ENCODE peak calls at places on chromosome 16, in eight cellular contexts. I is IMR-90, U is dorsolateral prefrontal cortex, Y is Peyer's patch, X is fibroblast of mammary gland, A is gastrocnemius medialis, O is AG10803, S is GM12878. K is an unnamed sample.

GRCh38 chr16:4624827-4625616 is 396 bp downstream of the MGRN1 start:
- DNase-seq in U (no peak), X (peak), I (peak), Y (peak), O (peak), S (peak), A (peak), K (peak)

GRCh38 chr16:29975134-29975538 is 1.5 kb downstream of the TAOK2 start:
- DNase-seq in U (no peak), A (no peak), I (no peak), X (no peak), O (no peak), S (no peak), Y (no peak), K (no peak)

GRCh38 chr16:71622088-71622487 is 3.9 kb upstream of the MARVELD3 start:
- DNase-seq in O (no peak), Y (no peak), X (no peak), I (no peak), U (no peak), A (no peak), S (no peak), K (no peak)

GRCh38 chr16:89052824-89053724 is 40.6 kb upstream of the ACSF3 start:
- DNase-seq in Y (no peak), S (no peak), O (peak), I (peak), A (no peak), X (no peak), U (peak), K (no peak)

GRCh38 chr16:21158208-21159110 is at the start of gene LDAF1:
- DNase-seq in X (peak), A (peak), I (peak), S (no peak), O (peak), Y (peak), U (peak), K (peak)

GRCh38 chr16:3879258-3879886 is 1.1 kb downstream of the CREBBP start:
- DNase-seq in A (no peak), Y (no peak), I (no peak), S (no peak), X (no peak), O (no peak), U (peak), K (peak)

GRCh38 chr16:66930189-66930588 is 4.0 kb downstream of the CIAO2B start:
- DNase-seq in O (peak), S (no peak), Y (no peak), X (peak), U (no peak), I (peak), A (peak), K (no peak)

GRCh38 chr16:67718668-67719047 is 458 bp downstream of the GFOD2 start:
- DNase-seq in S (no peak), U (no peak), A (no peak), O (no peak), Y (peak), X (no peak), I (no peak), K (no peak)

GRCh38 chr16:78503501-78504110 is 404.2 kb downstream of the WWOX start:
- DNase-seq in S (no peak), O (peak), X (peak), I (peak), U (no peak), A (peak), Y (peak), K (peak)

GRCh38 chr16:8908779-8909468 is 26.8 kb downstream of the LITAFD start:
- DNase-seq in A (peak), U (no peak), I (no peak), O (no peak), S (no peak), X (no peak), Y (no peak), K (no peak)

GRCh38 chr16:1106659-1107058 is 10.6 kb upstream of the C1QTNF8 start:
- DNase-seq in Y (no peak), I (no peak), O (no peak), X (no peak), S (no peak), A (no peak), U (no peak), K (no peak)

GRCh38 chr16:76277099-76278030 is at the start of gene CNTNAP4:
- DNase-seq in Y (no peak), I (no peak), U (peak), A (no peak), S (no peak), O (no peak), X (peak), K (no peak)

GRCh38 chr16:88692861-88693260 is 6.6 kb upstream of the SNAI3 start:
- DNase-seq in A (no peak), X (no peak), S (no peak), U (no peak), Y (no peak), I (no peak), O (no peak), K (no peak)

GRCh38 chr16:19463468-19464315 is 46.0 kb downstream of the TMC5 start:
- DNase-seq in A (no peak), Y (no peak), O (no peak), S (no peak), I (no peak), X (no peak), U (no peak), K (no peak)

GRCh38 chr16:47431960-47432359 is 28.9 kb downstream of the ITFG1 start:
- DNase-seq in I (no peak), O (no peak), U (no peak), A (no peak), Y (no peak), X (no peak), S (no peak), K (no peak)

GRCh38 chr16:62213763-62214162 is 177.5 kb upstream of the CDH8 start:
- DNase-seq in S (no peak), O (no peak), A (no peak), I (no peak), Y (no peak), X (no peak), U (no peak), K (no peak)

GRCh38 chr16:54940279-54940604 is 9.6 kb downstream of the IRX5 start:
- DNase-seq in O (no peak), A (no peak), Y (no peak), U (no peak), S (no peak), I (no peak), X (no peak), K (no peak)

GRCh38 chr16:54938351-54939346 is 8.0 kb downstream of the IRX5 start:
- DNase-seq in O (no peak), X (no peak), A (no peak), S (no peak), Y (no peak), U (no peak), I (no peak), K (no peak)

GRCh38 chr16:54936979-54937672 is 6.5 kb downstream of the IRX5 start:
- DNase-seq in A (no peak), I (no peak), S (no peak), O (peak), X (peak), Y (no peak), U (no peak), K (peak)

GRCh38 chr16:54937673-54938350 is 7.1 kb downstream of the IRX5 start:
- DNase-seq in S (no peak), A (no peak), X (no peak), Y (no peak), I (no peak), O (no peak), U (no peak), K (no peak)

DNA sequence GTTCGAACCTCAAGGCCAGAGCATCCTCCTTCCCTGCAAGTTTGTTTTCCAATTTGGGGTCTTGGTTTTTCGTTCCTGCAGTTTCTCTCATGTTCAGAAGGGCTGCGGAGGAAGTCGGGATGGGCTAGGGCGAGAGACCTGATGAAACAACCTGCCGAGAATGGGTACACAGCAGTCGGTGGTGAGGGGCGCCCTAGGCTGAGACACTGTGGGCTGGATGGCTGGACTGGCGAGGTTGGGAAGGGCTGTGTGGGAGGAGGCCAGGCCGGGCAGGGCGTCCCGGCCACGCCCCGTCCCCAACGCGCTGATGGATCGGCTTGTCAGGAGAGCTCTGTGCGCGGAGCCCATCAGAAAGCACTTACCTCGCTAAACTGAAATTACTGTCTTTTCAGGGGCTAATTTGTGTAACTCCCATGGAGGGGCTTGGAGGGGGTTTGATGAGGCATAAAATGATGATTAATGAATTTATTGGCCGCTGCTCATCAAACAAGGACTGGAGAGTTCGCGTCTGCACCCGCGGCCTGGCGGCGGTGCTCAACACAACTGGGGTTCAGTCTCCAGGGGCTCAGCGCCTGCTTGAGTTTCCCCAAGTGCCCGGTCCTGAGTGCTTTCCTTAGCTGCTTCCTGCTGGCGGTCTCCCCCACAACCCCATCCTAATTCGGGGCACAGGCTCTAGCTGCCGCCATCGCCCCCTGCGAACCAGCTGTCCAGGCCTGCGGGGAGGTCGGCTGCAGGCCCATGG is 9.0 kb downstream of the IRX5 start:
- DNase-seq in S (no peak), Y (no peak), O (no peak), U (no peak), X (no peak), A (no peak), I (no peak), K (no peak)
- H3K4me3 ChIP-seq in S (no peak), Y (no peak), O (peak), U (no peak), X (no peak), A (no peak), I (no peak), K (no peak)

GRCh38 chr16:31094088-31094423 is 541 bp downstream of the VKORC1 start:
- DNase-seq in O (no peak), I (no peak), Y (no peak), X (no peak), S (no peak), A (no peak), U (peak), K (no peak)

GRCh38 chr16:31090540-31090939 is 1.8 kb upstream of the PRSS53 start:
- DNase-seq in A (no peak), Y (no peak), X (peak), O (peak), I (peak), U (no peak), S (no peak), K (no peak)

GRCh38 chr16:31093132-31093703 is 1.4 kb downstream of the VKORC1 start:
- DNase-seq in Y (no peak), S (no peak), I (peak), O (peak), U (peak), X (peak), A (no peak), K (no peak)

GRCh38 chr16:31092330-31092729 is 2.3 kb downstream of the VKORC1 start:
- DNase-seq in I (peak), O (peak), A (no peak), X (peak), U (no peak), S (no peak), Y (no peak), K (no peak)

DNA sequence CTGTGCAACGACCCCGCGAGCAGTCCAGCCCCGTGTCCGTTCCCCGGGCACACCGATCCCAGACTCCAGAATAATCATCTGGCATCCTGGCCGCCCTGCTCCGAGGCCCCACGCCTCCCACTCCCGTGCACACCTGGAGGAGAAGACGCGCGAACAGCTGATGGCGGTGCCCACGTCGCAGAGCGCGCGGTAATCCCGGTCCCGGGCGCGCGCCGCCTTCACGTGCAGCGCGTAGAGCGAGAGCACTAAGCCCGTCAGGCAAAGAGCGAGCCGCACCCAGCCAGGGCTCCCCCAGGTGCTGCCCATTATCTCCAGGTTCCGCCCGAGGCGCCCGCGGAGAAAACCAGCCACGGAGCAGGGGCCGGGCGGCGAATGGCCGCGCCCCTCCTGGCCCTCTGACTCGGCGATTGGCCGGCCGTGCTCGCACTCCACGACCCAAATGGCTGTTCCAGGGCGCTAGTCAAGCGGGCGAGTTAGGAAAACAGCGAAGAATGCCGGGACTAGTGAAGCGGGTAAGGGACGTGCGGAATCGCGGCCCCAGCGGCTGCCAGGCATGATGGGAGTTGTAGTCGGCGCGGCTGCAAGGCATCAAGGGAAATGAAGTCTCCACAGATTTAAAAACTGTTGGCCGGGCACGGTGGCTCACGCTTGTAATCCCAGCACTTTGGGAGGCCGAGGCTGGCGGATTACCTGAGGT is at the start of gene VKORC1:
- DNase-seq in O (peak), S (peak), Y (peak), I (peak), A (peak), U (peak), X (peak), K (peak)
- TF ChIP-seq CTCF in O (no peak), S (no peak), Y (no peak), I (no peak), A (peak), U (no peak), X (no peak), K (no peak)

GRCh38 chr16:85139888-85140339 is 27.6 kb upstream of the CIBAR2 start:
- DNase-seq in O (no peak), S (no peak), A (no peak), U (no peak), I (no peak), Y (no peak), X (no peak), K (no peak)
- H3K4me3 ChIP-seq in O (no peak), S (no peak), A (no peak), U (no peak), I (no peak), Y (no peak), X (no peak), K (no peak)

DNA sequence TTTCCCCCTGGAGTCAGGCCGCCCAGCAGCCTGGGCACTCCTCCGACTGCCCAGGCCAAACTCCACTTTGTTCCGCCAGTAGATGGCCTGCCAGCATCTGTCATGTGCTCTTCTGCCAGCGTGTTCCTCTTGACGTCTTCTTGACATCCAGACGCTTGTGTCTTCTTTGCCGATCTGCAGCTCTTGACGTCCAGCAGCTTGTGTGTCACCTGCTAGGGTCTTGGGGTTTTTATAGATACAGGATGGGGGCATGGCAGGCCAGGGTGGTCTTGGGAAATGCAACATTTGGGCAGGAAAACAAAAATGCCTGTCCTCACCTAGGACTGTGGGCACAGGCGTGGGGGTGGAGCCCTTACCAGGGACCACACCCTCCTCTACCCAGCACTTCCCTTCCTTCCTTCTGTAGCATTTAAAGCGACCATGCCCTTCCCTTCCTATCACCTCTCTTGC is 88.7 kb downstream of the BMERB1 start:
- DNase-seq in I (no peak), O (no peak), X (no peak), S (no peak), U (peak), A (peak), Y (peak), K (peak)
- TF ChIP-seq CTCF in I (no peak), O (no peak), X (no peak), S (no peak), U (peak), A (no peak), Y (peak), K (peak)

DNA sequence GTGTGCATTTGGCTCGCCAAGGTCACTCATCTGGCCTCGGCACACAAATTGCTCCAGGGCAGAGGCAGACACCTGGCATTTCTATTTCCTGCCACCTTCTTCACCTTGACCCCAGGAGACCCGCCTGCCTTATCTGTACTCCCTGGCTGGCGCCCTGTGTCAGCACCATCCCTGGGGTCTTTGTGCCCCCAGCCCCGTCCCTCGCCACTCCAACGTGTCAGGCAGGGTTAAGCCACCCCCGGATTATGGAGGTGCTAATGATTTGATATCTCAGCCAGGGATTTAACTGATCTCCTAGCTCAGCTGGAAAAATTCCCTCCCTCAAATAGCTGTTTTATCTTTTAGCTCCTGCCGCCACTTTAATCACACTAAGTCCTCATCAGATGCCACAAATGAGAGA is 26.4 kb upstream of the WFDC1 start:
- DNase-seq in S (no peak), I (no peak), X (no peak), O (no peak), Y (no peak), U (no peak), A (no peak), K (no peak)
- H3K4me3 ChIP-seq in S (no peak), I (no peak), X (no peak), O (no peak), Y (no peak), U (no peak), A (no peak), K (no peak)